ENCODE peak calls at places on chromosomes 5 and 9, in eight cellular contexts. M, G, J, Q, E, C, K and L are unnamed samples.

GRCh38 chr5:115549154-115549553 is 4.6 kb upstream of the FEM1C start:
- DNase-seq in M (peak), G (no peak), J (no peak), Q (no peak), E (no peak), C (no peak), K (no peak), L (no peak)

GRCh38 chr5:28574616-28575015 is 1536.2 kb upstream of the CDH9 start:
- DNase-seq in M (no peak), G (peak), J (no peak), Q (no peak), E (no peak), C (peak), K (no peak), L (no peak)

GRCh38 chr5:647727-648126 is 35.6 kb downstream of the CEP72 start:
- DNase-seq in M (no peak), G (no peak), J (no peak), Q (no peak), E (no peak), C (no peak), K (no peak), L (no peak)

GRCh38 chr9:125428060-125428481 is 166.4 kb downstream of the GAPVD1 start:
- DNase-seq in M (peak), G (no peak), J (peak), Q (no peak), E (no peak), C (no peak), K (no peak), L (peak)

GRCh38 chr5:103523319-103523718 is 39.3 kb downstream of the NUDT12 start:
- DNase-seq in M (no peak), G (peak), J (no peak), Q (no peak), E (no peak), C (no peak), K (no peak), L (no peak)

GRCh38 chr5:97919719-97920118 is 736.7 kb upstream of the RIOK2 start:
- DNase-seq in M (no peak), G (no peak), J (no peak), Q (no peak), E (no peak), C (no peak), K (no peak), L (no peak)

GRCh38 chr5:89028579-89029272 is 145.7 kb upstream of the MEF2C start:
- DNase-seq in M (no peak), G (peak), J (no peak), Q (peak), E (peak), C (peak), K (no peak), L (peak)

GRCh38 chr5:116632890-116633289 is 58.3 kb upstream of the SEMA6A start:
- DNase-seq in M (no peak), G (no peak), J (no peak), Q (no peak), E (no peak), C (no peak), K (no peak), L (peak)

GRCh38 chr9:110922145-110922544 is 116.1 kb downstream of the LPAR1 start:
- DNase-seq in M (no peak), G (no peak), J (no peak), Q (no peak), E (no peak), C (peak), K (no peak), L (no peak)

GRCh38 chr5:153515269-153515668 is 24.8 kb downstream of the GRIA1 start:
- DNase-seq in M (no peak), G (peak), J (no peak), Q (no peak), E (peak), C (no peak), K (no peak), L (no peak)

GRCh38 chr9:84315278-84315877 is 25.2 kb downstream of the SLC28A3 start:
- DNase-seq in M (peak), G (peak), J (peak), Q (peak), E (peak), C (peak), K (peak), L (peak)

GRCh38 chr9:33813712-33814641 is 3.0 kb upstream of the UBE2R2 start:
- DNase-seq in M (peak), G (peak), J (peak), Q (peak), E (peak), C (peak), K (no peak), L (peak)

GRCh38 chr5:90528704-90529233 is 615 bp downstream of the LYSMD3 start:
- DNase-seq in M (peak), G (peak), J (peak), Q (peak), E (peak), C (peak), K (no peak), L (peak)